ENCODE peak calls at places on chromosomes 6 and 20, in ten cellular contexts. One of them, this sample, is unnamed.

GRCh38 chr20:53774487-53775203 is 181.0 kb upstream of the ZNF217 start:
- DNase-seq in heart right ventricle: no peak
- DNase-seq in foreskin fibroblast: peak
- DNase-seq in cardiac fibroblast: peak
- DNase-seq in OCI-LY7: no peak
- DNase-seq in tibial nerve: no peak
- DNase-seq in nephron progenitor cell: no peak
- DNase-seq in IMR-90: peak
- DNase-seq in CD8-positive, alpha-beta T cell: no peak
- DNase-seq in Calu3: no peak
- DNase-seq in this sample: no peak

GRCh38 chr20:16441526-16442164 is 131.6 kb downstream of the KIF16B start:
- DNase-seq in Calu3: no peak
- DNase-seq in tibial nerve: no peak
- DNase-seq in heart right ventricle: no peak
- DNase-seq in IMR-90: no peak
- DNase-seq in OCI-LY7: no peak
- DNase-seq in cardiac fibroblast: no peak
- DNase-seq in nephron progenitor cell: no peak
- DNase-seq in foreskin fibroblast: peak
- DNase-seq in CD8-positive, alpha-beta T cell: no peak
- DNase-seq in this sample: no peak

GRCh38 chr6:54784021-54784420 is 62.5 kb upstream of the FAM83B start:
- DNase-seq in cardiac fibroblast: no peak
- DNase-seq in IMR-90: peak
- DNase-seq in CD8-positive, alpha-beta T cell: no peak
- DNase-seq in Calu3: no peak
- DNase-seq in heart right ventricle: no peak
- DNase-seq in OCI-LY7: no peak
- DNase-seq in nephron progenitor cell: no peak
- DNase-seq in tibial nerve: no peak
- DNase-seq in foreskin fibroblast: no peak
- DNase-seq in this sample: no peak

GRCh38 chr6:134247271-134247833 is 70.6 kb downstream of the SGK1 start:
- DNase-seq in foreskin fibroblast: no peak
- DNase-seq in tibial nerve: no peak
- DNase-seq in nephron progenitor cell: no peak
- DNase-seq in cardiac fibroblast: no peak
- DNase-seq in heart right ventricle: no peak
- DNase-seq in IMR-90: no peak
- DNase-seq in CD8-positive, alpha-beta T cell: peak
- DNase-seq in Calu3: peak
- DNase-seq in OCI-LY7: peak
- DNase-seq in this sample: no peak

GRCh38 chr20:5080384-5080877 is 39.3 kb downstream of the PCNA start:
- DNase-seq in Calu3: no peak
- DNase-seq in CD8-positive, alpha-beta T cell: no peak
- DNase-seq in foreskin fibroblast: peak
- DNase-seq in nephron progenitor cell: no peak
- DNase-seq in IMR-90: peak
- DNase-seq in heart right ventricle: peak
- DNase-seq in tibial nerve: peak
- DNase-seq in OCI-LY7: peak
- DNase-seq in cardiac fibroblast: peak
- DNase-seq in this sample: no peak

GRCh38 chr20:39358052-39358451 is 395.9 kb downstream of the DHX35 start:
- DNase-seq in foreskin fibroblast: no peak
- DNase-seq in nephron progenitor cell: no peak
- DNase-seq in IMR-90: no peak
- DNase-seq in cardiac fibroblast: no peak
- DNase-seq in heart right ventricle: no peak
- DNase-seq in CD8-positive, alpha-beta T cell: no peak
- DNase-seq in Calu3: no peak
- DNase-seq in OCI-LY7: no peak
- DNase-seq in tibial nerve: peak
- DNase-seq in this sample: no peak

GRCh38 chr6:3825331-3825831 is 23.8 kb upstream of the FAM50B start:
- DNase-seq in tibial nerve: peak
- DNase-seq in heart right ventricle: peak
- DNase-seq in Calu3: peak
- DNase-seq in IMR-90: peak
- DNase-seq in foreskin fibroblast: peak
- DNase-seq in CD8-positive, alpha-beta T cell: no peak
- DNase-seq in cardiac fibroblast: peak
- DNase-seq in nephron progenitor cell: no peak
- DNase-seq in OCI-LY7: no peak
- DNase-seq in this sample: no peak

GRCh38 chr6:156703719-156704118 is 73.5 kb upstream of the ARID1B start:
- DNase-seq in IMR-90: peak
- DNase-seq in nephron progenitor cell: no peak
- DNase-seq in CD8-positive, alpha-beta T cell: no peak
- DNase-seq in foreskin fibroblast: peak
- DNase-seq in tibial nerve: no peak
- DNase-seq in OCI-LY7: no peak
- DNase-seq in Calu3: no peak
- DNase-seq in heart right ventricle: no peak
- DNase-seq in cardiac fibroblast: peak
- DNase-seq in this sample: no peak

GRCh38 chr6:169799474-169799926 is 48.1 kb downstream of the ERMARD start:
- DNase-seq in nephron progenitor cell: no peak
- DNase-seq in CD8-positive, alpha-beta T cell: no peak
- DNase-seq in heart right ventricle: no peak
- DNase-seq in OCI-LY7: no peak
- DNase-seq in IMR-90: no peak
- DNase-seq in Calu3: no peak
- DNase-seq in cardiac fibroblast: no peak
- DNase-seq in foreskin fibroblast: no peak
- DNase-seq in tibial nerve: no peak
- DNase-seq in this sample: no peak

GRCh38 chr6:50720623-50721022 is 7.3 kb downstream of the TFAP2D start:
- DNase-seq in IMR-90: no peak
- DNase-seq in cardiac fibroblast: no peak
- DNase-seq in tibial nerve: no peak
- DNase-seq in nephron progenitor cell: peak
- DNase-seq in CD8-positive, alpha-beta T cell: no peak
- DNase-seq in Calu3: no peak
- DNase-seq in foreskin fibroblast: no peak
- DNase-seq in heart right ventricle: no peak
- DNase-seq in OCI-LY7: no peak
- DNase-seq in this sample: peak

GRCh38 chr6:170152989-170153388 is 137.9 kb downstream of the DLL1 start:
- DNase-seq in OCI-LY7: no peak
- DNase-seq in heart right ventricle: no peak
- DNase-seq in tibial nerve: no peak
- DNase-seq in CD8-positive, alpha-beta T cell: no peak
- DNase-seq in IMR-90: no peak
- DNase-seq in foreskin fibroblast: no peak
- DNase-seq in nephron progenitor cell: no peak
- DNase-seq in cardiac fibroblast: peak
- DNase-seq in Calu3: peak
- DNase-seq in this sample: no peak

GRCh38 chr20:40938020-40938419 is 90.6 kb upstream of the TOP1 start:
- DNase-seq in cardiac fibroblast: no peak
- DNase-seq in IMR-90: no peak
- DNase-seq in CD8-positive, alpha-beta T cell: no peak
- DNase-seq in nephron progenitor cell: no peak
- DNase-seq in tibial nerve: no peak
- DNase-seq in heart right ventricle: no peak
- DNase-seq in OCI-LY7: peak
- DNase-seq in Calu3: peak
- DNase-seq in foreskin fibroblast: no peak
- DNase-seq in this sample: no peak

GRCh38 chr6:8180327-8181161 is 78.2 kb upstream of the EEF1E1 start:
- DNase-seq in tibial nerve: no peak
- DNase-seq in CD8-positive, alpha-beta T cell: no peak
- DNase-seq in cardiac fibroblast: peak
- DNase-seq in IMR-90: peak
- DNase-seq in nephron progenitor cell: peak
- DNase-seq in foreskin fibroblast: peak
- DNase-seq in OCI-LY7: no peak
- DNase-seq in Calu3: no peak
- DNase-seq in heart right ventricle: no peak
- DNase-seq in this sample: no peak

GRCh38 chr20:41697861-41698559 is 79.8 kb upstream of the CHD6 start:
- DNase-seq in tibial nerve: peak
- DNase-seq in Calu3: peak
- DNase-seq in nephron progenitor cell: peak
- DNase-seq in foreskin fibroblast: peak
- DNase-seq in heart right ventricle: no peak
- DNase-seq in CD8-positive, alpha-beta T cell: no peak
- DNase-seq in cardiac fibroblast: peak
- DNase-seq in IMR-90: peak
- DNase-seq in OCI-LY7: peak
- DNase-seq in this sample: no peak

GRCh38 chr6:111871725-111872520 is 1.3 kb downstream of the FYN start:
- DNase-seq in OCI-LY7: peak
- DNase-seq in nephron progenitor cell: peak
- DNase-seq in foreskin fibroblast: peak
- DNase-seq in tibial nerve: no peak
- DNase-seq in IMR-90: peak
- DNase-seq in heart right ventricle: peak
- DNase-seq in cardiac fibroblast: peak
- DNase-seq in CD8-positive, alpha-beta T cell: peak
- DNase-seq in Calu3: peak
- DNase-seq in this sample: no peak

GRCh38 chr6:44896701-44897100 is 431.4 kb upstream of the RUNX2 start:
- DNase-seq in heart right ventricle: no peak
- DNase-seq in tibial nerve: no peak
- DNase-seq in nephron progenitor cell: no peak
- DNase-seq in Calu3: no peak
- DNase-seq in OCI-LY7: no peak
- DNase-seq in CD8-positive, alpha-beta T cell: no peak
- DNase-seq in foreskin fibroblast: peak
- DNase-seq in IMR-90: no peak
- DNase-seq in cardiac fibroblast: no peak
- DNase-seq in this sample: no peak

DNA sequence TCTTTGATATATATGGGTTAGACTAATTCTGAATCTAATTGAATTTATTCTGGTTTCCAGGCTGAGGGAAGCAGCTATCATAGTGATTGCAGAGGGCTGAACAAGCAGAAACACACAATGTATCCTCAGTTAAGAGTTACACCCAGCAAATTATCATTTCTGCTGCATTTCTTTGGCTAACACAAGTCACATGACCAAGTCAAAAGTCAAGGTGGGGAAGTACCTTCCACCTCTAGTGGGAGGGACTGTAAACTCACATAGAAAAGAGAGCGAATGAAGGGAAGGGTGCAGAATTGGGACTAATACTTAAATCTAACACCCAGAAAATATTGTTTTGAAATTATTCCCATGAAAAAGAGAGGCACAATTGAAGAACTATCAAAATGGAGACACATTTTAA is 719.7 kb upstream of the MMS22L start:
- DNase-seq in Calu3: no peak
- DNase-seq in IMR-90: no peak
- DNase-seq in cardiac fibroblast: no peak
- DNase-seq in foreskin fibroblast: no peak
- DNase-seq in nephron progenitor cell: no peak
- DNase-seq in heart right ventricle: no peak
- DNase-seq in CD8-positive, alpha-beta T cell: no peak
- DNase-seq in OCI-LY7: no peak
- DNase-seq in tibial nerve: no peak
- DNase-seq in this sample: no peak
- TF ChIP-seq CTCF in Calu3: no peak
- TF ChIP-seq CTCF in IMR-90: no peak
- TF ChIP-seq CTCF in cardiac fibroblast: no peak
- TF ChIP-seq CTCF in foreskin fibroblast: no peak
- TF ChIP-seq CTCF in nephron progenitor cell: no peak
- TF ChIP-seq CTCF in heart right ventricle: no peak
- TF ChIP-seq CTCF in CD8-positive, alpha-beta T cell: no peak
- TF ChIP-seq CTCF in OCI-LY7: no peak
- TF ChIP-seq CTCF in tibial nerve: no peak
- TF ChIP-seq CTCF in this sample: no peak

DNA sequence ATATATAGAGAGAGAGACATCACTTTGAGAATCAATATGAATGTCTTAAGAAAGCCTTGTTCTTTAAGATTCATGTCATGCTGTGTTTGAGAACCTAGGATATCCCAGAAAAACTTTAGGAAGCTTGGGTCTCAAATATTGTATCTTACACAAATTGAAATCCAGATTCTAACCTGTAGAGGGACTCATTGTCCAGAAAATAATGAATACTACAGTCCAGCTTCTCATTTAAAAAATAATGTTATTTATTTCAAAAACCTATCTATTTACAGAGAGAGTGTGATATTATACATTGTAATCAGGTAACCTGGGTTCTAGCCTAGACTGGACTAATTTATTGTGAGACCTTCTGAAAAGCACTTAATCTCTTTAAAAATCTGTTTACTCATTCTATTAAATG is 4.2 kb downstream of the RFX6 start:
- DNase-seq in IMR-90: no peak
- DNase-seq in tibial nerve: no peak
- DNase-seq in OCI-LY7: no peak
- DNase-seq in foreskin fibroblast: peak
- DNase-seq in CD8-positive, alpha-beta T cell: no peak
- DNase-seq in heart right ventricle: no peak
- DNase-seq in Calu3: no peak
- DNase-seq in nephron progenitor cell: no peak
- DNase-seq in cardiac fibroblast: no peak
- DNase-seq in this sample: no peak
- TF ChIP-seq CTCF in IMR-90: peak
- TF ChIP-seq CTCF in tibial nerve: no peak
- TF ChIP-seq CTCF in OCI-LY7: peak
- TF ChIP-seq CTCF in foreskin fibroblast: peak
- TF ChIP-seq CTCF in CD8-positive, alpha-beta T cell: no peak
- TF ChIP-seq CTCF in heart right ventricle: no peak
- TF ChIP-seq CTCF in Calu3: no peak
- TF ChIP-seq CTCF in nephron progenitor cell: no peak
- TF ChIP-seq CTCF in cardiac fibroblast: no peak
- TF ChIP-seq CTCF in this sample: peak

DNA sequence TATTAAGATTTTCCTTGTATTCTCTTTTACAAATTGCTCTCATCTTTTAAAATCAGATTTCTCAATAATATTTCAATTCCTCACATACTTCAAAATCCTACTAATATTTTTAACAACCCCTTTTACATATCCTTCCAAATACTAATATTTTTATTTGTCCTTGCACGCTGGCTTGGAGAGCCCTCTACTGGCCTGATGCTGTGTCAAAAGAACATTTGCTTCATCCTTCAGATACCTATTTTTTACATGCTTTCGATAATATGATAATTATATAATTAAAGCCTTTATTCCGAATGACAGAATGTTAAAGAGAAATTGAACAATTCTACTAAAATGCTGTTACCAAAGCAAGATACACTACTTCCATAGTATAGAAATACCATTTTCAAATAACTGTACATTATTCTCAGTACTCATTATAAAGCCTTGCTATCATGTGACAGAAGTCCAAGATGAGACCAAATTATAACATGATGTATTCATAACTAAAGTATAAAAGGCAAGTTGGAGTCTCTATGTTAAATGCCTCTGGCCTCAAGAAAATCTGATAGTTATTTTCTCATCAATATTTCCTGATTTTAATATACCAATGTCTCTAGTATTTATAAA is 39.0 kb upstream of the PLN start:
- DNase-seq in Calu3: peak
- DNase-seq in IMR-90: peak
- DNase-seq in cardiac fibroblast: peak
- DNase-seq in nephron progenitor cell: no peak
- DNase-seq in OCI-LY7: peak
- DNase-seq in heart right ventricle: no peak
- DNase-seq in foreskin fibroblast: peak
- DNase-seq in CD8-positive, alpha-beta T cell: no peak
- DNase-seq in tibial nerve: peak
- DNase-seq in this sample: no peak
- TF ChIP-seq CTCF in Calu3: no peak
- TF ChIP-seq CTCF in IMR-90: peak
- TF ChIP-seq CTCF in cardiac fibroblast: peak
- TF ChIP-seq CTCF in nephron progenitor cell: peak
- TF ChIP-seq CTCF in OCI-LY7: peak
- TF ChIP-seq CTCF in heart right ventricle: peak
- TF ChIP-seq CTCF in foreskin fibroblast: peak
- TF ChIP-seq CTCF in CD8-positive, alpha-beta T cell: no peak
- TF ChIP-seq CTCF in tibial nerve: peak
- TF ChIP-seq CTCF in this sample: peak

GRCh38 chr20:63520939-63521601 is 505 bp downstream of the PPDPF start:
- DNase-seq in foreskin fibroblast: peak
- DNase-seq in CD8-positive, alpha-beta T cell: peak
- DNase-seq in nephron progenitor cell: peak
- DNase-seq in OCI-LY7: peak
- DNase-seq in heart right ventricle: peak
- DNase-seq in cardiac fibroblast: peak
- DNase-seq in IMR-90: peak
- DNase-seq in tibial nerve: peak
- DNase-seq in Calu3: peak
- DNase-seq in this sample: peak
- TF ChIP-seq CTCF in foreskin fibroblast: no peak
- TF ChIP-seq CTCF in CD8-positive, alpha-beta T cell: no peak
- TF ChIP-seq CTCF in nephron progenitor cell: no peak
- TF ChIP-seq CTCF in OCI-LY7: peak
- TF ChIP-seq CTCF in heart right ventricle: no peak
- TF ChIP-seq CTCF in cardiac fibroblast: no peak
- TF ChIP-seq CTCF in IMR-90: no peak
- TF ChIP-seq CTCF in tibial nerve: peak
- TF ChIP-seq CTCF in Calu3: no peak
- TF ChIP-seq CTCF in this sample: no peak

This sample was measured in progenitor cell of endocrine pancreas.